ENCODE peak calls at places on chromosomes 4 and X, in four cellular contexts. G is AML-193, P is NCI-H2081, F is fibroblast of gingiva. H is an unnamed sample.

GRCh38 chrX:9148626-9149385 is 114.9 kb upstream of the FAM9B start:
- DNase-seq in F (peak), G (no peak), P (no peak), H (no peak)

GRCh38 chrX:68121371-68121770 is 311.9 kb downstream of the OPHN1 start:
- DNase-seq in P (no peak), F (no peak), G (no peak), H (no peak)

GRCh38 chr4:109365944-109366343 is 63.5 kb upstream of the COL25A1 start:
- DNase-seq in F (no peak), G (no peak), P (no peak), H (no peak)

GRCh38 chrX:107454302-107454701 is 4.8 kb downstream of the FRMPD3 start:
- DNase-seq in G (no peak), F (no peak), P (no peak), H (no peak)

GRCh38 chr4:14700544-14700943 is 301.7 kb upstream of the CPEB2 start:
- DNase-seq in P (peak), F (no peak), G (no peak), H (no peak)

GRCh38 chrX:154541589-154541895 is 5.1 kb downstream of the G6PD start:
- DNase-seq in F (no peak), P (no peak), G (no peak), H (no peak)

GRCh38 chr4:6273661-6273990 is 4.0 kb downstream of the WFS1 start:
- DNase-seq in G (no peak), P (no peak), F (peak), H (no peak)

GRCh38 chrX:9498236-9498635 is 33.4 kb downstream of the TBL1X start:
- DNase-seq in P (no peak), G (no peak), F (no peak), H (no peak)

GRCh38 chr4:2497931-2498330 is 29.0 kb downstream of the RNF4 start:
- DNase-seq in G (no peak), P (no peak), F (no peak), H (no peak)

GRCh38 chr4:165006457-165006856 is 25.3 kb upstream of the TRIM60 start:
- DNase-seq in G (no peak), F (no peak), P (no peak), H (no peak)

GRCh38 chrX:149371984-149372383 is 133.1 kb downstream of the IDS start:
- DNase-seq in P (no peak), F (no peak), G (no peak), H (no peak)

GRCh38 chrX:107721318-107721717 is 54.3 kb downstream of the TSC22D3 start:
- DNase-seq in G (peak), F (no peak), P (no peak), H (no peak)

GRCh38 chr4:4419896-4420295 is 33.0 kb downstream of the NSG1 start:
- DNase-seq in P (no peak), G (no peak), F (no peak), H (no peak)

GRCh38 chrX:65601530-65602281 is 65.7 kb upstream of the MSN start:
- DNase-seq in F (peak), G (peak), P (peak), H (no peak)

GRCh38 chrX:11481035-11481434 is 184.7 kb downstream of the ARHGAP6 start:
- DNase-seq in G (no peak), F (no peak), P (no peak), H (no peak)

GRCh38 chrX:130170752-130171445 is 863 bp upstream of the RAB33A start:
- DNase-seq in P (peak), F (no peak), G (peak), H (peak)